ENCODE peak calls at places on chromosomes 16 and 17, in five cellular contexts. Y is A549, F is K562, P is suprapubic skin, C is transverse colon. L is an unnamed sample.

GRCh38 chr17:75364078-75364477 is 41.4 kb downstream of the GRB2 start:
- DNase-seq in Y (no peak), F (no peak), P (no peak), C (no peak), L (no peak)

GRCh38 chr16:56736476-56736875 is 6.5 kb downstream of the NUP93 start:
- DNase-seq in Y (no peak), F (no peak), P (no peak), C (no peak), L (no peak)

GRCh38 chr16:49858200-49859129 is 2.6 kb upstream of the ZNF423 start:
- DNase-seq in Y (peak), F (no peak), P (peak), C (peak), L (no peak)

GRCh38 chr16:68951991-68952877 is 108.9 kb downstream of the TANGO6 start:
- DNase-seq in Y (no peak), F (no peak), P (no peak), C (no peak), L (no peak)

GRCh38 chr16:80265624-80266306 is 275.0 kb upstream of the DYNLRB2 start:
- DNase-seq in Y (peak), F (no peak), P (no peak), C (no peak), L (no peak)

GRCh38 chr17:49001671-49002070 is 4.5 kb downstream of the IGF2BP1 start:
- DNase-seq in Y (no peak), F (no peak), P (no peak), C (no peak), L (no peak)

GRCh38 chr16:1906052-1906845 is 12.0 kb downstream of the HS3ST6 start:
- DNase-seq in Y (no peak), F (no peak), P (no peak), C (no peak), L (no peak)

GRCh38 chr17:77436058-77436442 is 295.3 kb downstream of the SEC14L1 start:
- DNase-seq in Y (no peak), F (no peak), P (no peak), C (no peak), L (no peak)

GRCh38 chr16:17230932-17231581 is 239.7 kb downstream of the XYLT1 start:
- DNase-seq in Y (no peak), F (no peak), P (no peak), C (no peak), L (no peak)

GRCh38 chr16:17235147-17235817 is 235.5 kb downstream of the XYLT1 start:
- DNase-seq in Y (no peak), F (no peak), P (no peak), C (no peak), L (no peak)

GRCh38 chr16:17232487-17232886 is 238.3 kb downstream of the XYLT1 start:
- DNase-seq in Y (no peak), F (no peak), P (no peak), C (no peak), L (no peak)

GRCh38 chr16:17231972-17232371 is 238.8 kb downstream of the XYLT1 start:
- DNase-seq in Y (no peak), F (no peak), P (no peak), C (no peak), L (no peak)

GRCh38 chr16:17233301-17234002 is 237.3 kb downstream of the XYLT1 start:
- DNase-seq in Y (no peak), F (no peak), P (no peak), C (no peak), L (no peak)
- TF ChIP-seq EP300 in Y (no peak), F (no peak), P (no peak), C (no peak), L (no peak)

DNA sequence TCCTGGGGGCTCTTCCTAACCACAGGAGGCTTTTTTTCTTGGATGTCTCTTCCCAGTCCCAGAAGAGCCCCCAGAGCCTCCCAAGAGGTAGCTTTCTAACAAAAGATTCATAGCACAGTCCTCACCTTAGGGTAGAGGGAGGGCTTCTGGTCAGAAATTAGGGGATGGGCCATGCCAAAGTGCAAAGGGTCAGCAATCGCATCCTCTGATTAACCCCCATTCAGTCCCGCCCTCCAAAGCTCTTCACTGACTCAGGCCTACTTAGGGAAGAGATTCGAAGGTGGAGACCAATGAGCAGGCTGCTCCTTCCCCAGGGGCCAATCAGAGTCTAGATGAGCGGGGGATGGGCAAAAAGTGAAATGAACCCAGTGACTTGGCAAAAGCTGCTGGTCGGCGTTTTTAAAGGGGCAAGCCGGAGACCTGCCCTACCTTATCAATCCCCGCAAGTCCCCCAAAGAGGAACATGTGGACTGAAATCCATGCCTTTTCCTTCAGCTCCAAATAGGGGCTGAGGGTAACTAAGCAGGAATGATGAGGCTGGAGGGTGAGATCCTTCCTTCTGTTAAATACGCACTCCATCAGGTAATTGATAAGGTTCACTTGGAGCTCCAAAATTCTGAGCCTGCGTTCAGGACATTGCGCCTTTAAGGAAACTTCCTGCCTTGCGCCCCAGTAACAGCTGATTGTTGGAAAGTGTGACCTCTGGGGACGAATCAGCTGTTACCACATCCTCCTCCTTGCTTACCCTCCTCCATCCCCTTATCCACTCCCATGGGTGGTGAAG is 6.9 kb upstream of the TLCD2 start:
- DNase-seq in Y (peak), F (peak), P (peak), C (peak), L (peak)
- TF ChIP-seq POLR2A in Y (peak), F (peak), P (no peak), C (peak), L (no peak)

GRCh38 chr16:3837851-3838564 is 42.5 kb downstream of the CREBBP start:
- DNase-seq in Y (no peak), F (no peak), P (no peak), C (no peak), L (no peak)
- TF ChIP-seq EP300 in Y (no peak), F (no peak), P (no peak), C (no peak), L (no peak)

GRCh38 chr17:3723556-3724372 is at the start of gene HASPIN:
- DNase-seq in Y (peak), F (peak), P (peak), C (peak), L (peak)
- TF ChIP-seq POLR2A in Y (peak), F (peak), P (no peak), C (peak), L (no peak)

DNA sequence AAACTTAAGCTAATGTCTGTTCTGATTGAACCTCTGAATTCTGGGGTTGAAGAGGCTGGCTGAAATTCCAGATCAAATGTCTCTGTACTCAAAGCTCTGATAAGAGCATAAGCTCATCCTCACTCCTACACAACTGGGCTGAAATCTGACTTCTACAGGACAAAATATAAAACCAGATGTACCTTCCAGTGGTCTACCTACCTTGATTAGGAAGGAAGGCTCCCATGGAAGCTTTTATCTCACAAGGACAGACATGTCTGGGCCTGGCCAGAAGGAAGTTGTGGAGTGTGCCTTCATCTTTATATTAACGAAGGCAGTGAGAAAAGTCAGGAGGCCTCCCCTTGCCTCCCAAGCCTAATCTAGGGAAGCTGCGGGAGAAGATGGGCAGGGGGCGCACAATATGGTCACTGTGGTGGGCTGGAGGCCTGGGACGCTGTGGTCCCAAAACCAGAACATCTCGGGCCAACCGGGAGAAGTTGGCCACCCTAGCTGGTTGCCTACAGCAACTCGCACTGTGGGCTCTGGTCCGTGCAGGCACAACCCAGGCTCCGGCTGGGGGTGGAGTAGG is 55.6 kb upstream of the LRRC37A3 start:
- DNase-seq in Y (no peak), F (peak), P (no peak), C (no peak), L (no peak)
- TF ChIP-seq EP300 in Y (no peak), F (peak), P (no peak), C (no peak), L (no peak)

GRCh38 chr16:693766-694165 is 3.6 kb upstream of the WDR24 start:
- DNase-seq in Y (no peak), F (no peak), P (no peak), C (no peak), L (no peak)

GRCh38 chr16:694863-695354 is 4.7 kb upstream of the WDR24 start:
- DNase-seq in Y (no peak), F (no peak), P (no peak), C (no peak), L (no peak)

GRCh38 chr16:694187-694862 is 4.1 kb upstream of the WDR24 start:
- DNase-seq in Y (no peak), F (peak), P (no peak), C (no peak), L (no peak)

GRCh38 chr16:693364-693763 is 3.2 kb upstream of the WDR24 start:
- DNase-seq in Y (no peak), F (no peak), P (no peak), C (no peak), L (no peak)

DNA sequence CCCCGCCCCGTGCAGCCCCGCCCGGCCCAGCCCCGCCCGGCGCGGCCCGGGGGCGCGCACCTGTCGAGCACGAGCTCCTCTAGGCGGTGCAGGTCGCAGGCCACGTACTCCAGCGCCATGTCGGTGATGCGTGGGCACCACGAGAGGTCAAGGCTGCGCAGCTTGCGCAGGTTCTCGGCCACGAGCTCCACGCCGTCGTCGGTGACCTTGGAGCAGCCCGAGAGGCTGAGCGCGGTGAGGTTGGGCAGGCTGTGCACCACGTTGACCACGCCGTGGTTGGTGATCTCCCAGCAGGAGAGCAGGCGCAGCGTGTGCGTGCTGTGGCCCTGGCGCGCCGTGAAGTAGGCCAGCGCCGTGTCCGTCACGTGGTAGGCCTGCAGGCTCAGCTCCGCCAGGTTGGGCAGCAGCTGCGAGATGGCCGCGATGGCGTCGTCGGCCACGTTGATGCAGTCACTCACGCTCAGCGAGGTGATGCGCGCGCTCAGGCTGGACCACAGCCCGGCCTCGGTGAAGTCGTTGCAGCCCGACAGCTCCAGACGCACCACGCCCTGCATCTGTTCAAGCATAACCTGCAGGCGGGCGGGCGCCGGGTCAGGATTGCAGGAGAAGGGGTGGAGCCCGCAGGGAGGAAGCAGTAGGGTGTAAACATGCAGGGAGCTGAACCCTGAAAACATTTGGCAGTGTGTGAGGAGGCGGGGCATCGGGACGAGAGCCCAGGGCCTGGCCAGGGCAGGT is 5.3 kb upstream of the WDR24 start:
- DNase-seq in Y (peak), F (peak), P (no peak), C (peak), L (peak)
- TF ChIP-seq POLR2A in Y (peak), F (peak), P (no peak), C (peak), L (no peak)